ENCODE peak calls at places on chromosome 3, in four cellular contexts. K is retinal pigment epithelial cell; Q is stimulated activated naive CD4-positive, alpha-beta T cell; Z is T-helper 17 cell. H is an unnamed sample.

GRCh38 chr3:28077566-28077965 is 163.9 kb upstream of the CMC1 start:
- DNase-seq in K (peak; percentile 34), Q (no peak), Z (no peak), H (peak; percentile 15)

GRCh38 chr3:24686764-24687163 is 192.1 kb upstream of the THRB start:
- DNase-seq in K (no peak), Q (no peak), Z (no peak), H (peak; percentile 28)

GRCh38 chr3:56988874-56989433 is 71.5 kb upstream of the SPATA12 start:
- DNase-seq in K (peak; percentile 63), Q (peak; percentile 55), Z (peak; percentile 60), H (peak; percentile 51)

GRCh38 chr3:190009621-190010020 is 111.1 kb downstream of the P3H2 start:
- DNase-seq in K (no peak), Q (no peak), Z (no peak), H (no peak)

GRCh38 chr3:73056365-73057150 is 4.9 kb upstream of the EBLN2 start:
- DNase-seq in K (no peak), Q (no peak), Z (no peak), H (no peak)

GRCh38 chr3:25567806-25568524 is 96.7 kb downstream of the TOP2B start:
- DNase-seq in K (no peak), Q (no peak), Z (no peak), H (no peak)

GRCh38 chr3:36155515-36155914 is 224.8 kb upstream of the STAC start:
- DNase-seq in K (no peak), Q (no peak), Z (no peak), H (no peak)

GRCh38 chr3:107557743-107558142 is 35.0 kb downstream of the BBX start:
- DNase-seq in K (no peak), Q (no peak), Z (no peak), H (no peak)

GRCh38 chr3:46280105-46280797 is 38.0 kb downstream of the CCR3 start:
- DNase-seq in K (peak; percentile 48), Q (no peak), Z (no peak), H (no peak)

GRCh38 chr3:40780801-40781406 is 256.1 kb downstream of the ZNF621 start:
- DNase-seq in K (no peak), Q (no peak), Z (no peak), H (no peak)

GRCh38 chr3:127038923-127039581 is 56.1 kb downstream of the PLXNA1 start:
- DNase-seq in K (no peak), Q (no peak), Z (no peak), H (no peak)

GRCh38 chr3:189588061-189588817 is 43.0 kb upstream of the TP63 start:
- DNase-seq in K (peak; percentile 24), Q (no peak), Z (no peak), H (peak; percentile 75)

GRCh38 chr3:113140876-113141275 is 70.5 kb upstream of the BOC start:
- DNase-seq in K (no peak), Q (no peak), Z (no peak), H (no peak)

GRCh38 chr3:65402597-65402996 is 636.1 kb downstream of the MAGI1 start:
- DNase-seq in K (no peak), Q (no peak), Z (no peak), H (peak; percentile 82)

GRCh38 chr3:27568393-27568792 is 84.2 kb upstream of the SLC4A7 start:
- DNase-seq in K (no peak), Q (no peak), Z (no peak), H (peak; percentile 81)

GRCh38 chr3:117939628-117940027 is 1095.0 kb downstream of the IGSF11 start:
- DNase-seq in K (no peak), Q (no peak), Z (no peak), H (no peak)

GRCh38 chr3:67109651-67110204 is 111.6 kb downstream of the KBTBD8 start:
- DNase-seq in K (peak; percentile 22), Q (no peak), Z (no peak), H (peak; percentile 30)

GRCh38 chr3:25582242-25582641 is 82.5 kb downstream of the TOP2B start:
- DNase-seq in K (no peak), Q (no peak), Z (no peak), H (peak; percentile 87)

GRCh38 chr3:22106213-22106867 is 355.3 kb upstream of the ZNF385D start:
- DNase-seq in K (no peak), Q (no peak), Z (no peak), H (no peak)

GRCh38 chr3:29705906-29706507 is 425.1 kb downstream of the RBMS3 start:
- DNase-seq in K (no peak), Q (no peak), Z (no peak), H (no peak)

GRCh38 chr3:141793476-141794260 is 30.5 kb downstream of the GRK7 start:
- DNase-seq in K (no peak), Q (no peak), Z (no peak), H (no peak)

GRCh38 chr3:189121088-189121487 is 50.7 kb upstream of the TPRG1 start:
- DNase-seq in K (no peak), Q (no peak), Z (no peak), H (no peak)

GRCh38 chr3:123792473-123793201 is 91.5 kb downstream of the MYLK start:
- DNase-seq in K (no peak), Q (no peak), Z (no peak), H (no peak)

GRCh38 chr3:143529018-143529478 is 319.2 kb downstream of the SLC9A9 start:
- DNase-seq in K (no peak), Q (peak; percentile 12), Z (no peak), H (no peak)

GRCh38 chr3:396293-396692 is 199.7 kb downstream of the CHL1 start:
- DNase-seq in K (no peak), Q (no peak), Z (no peak), H (no peak)

GRCh38 chr3:72665701-72666443 is 182.4 kb downstream of the SHQ1 start:
- DNase-seq in K (no peak), Q (peak; percentile 45), Z (peak; percentile 24), H (no peak)

GRCh38 chr3:39216176-39216790 is 23.9 kb upstream of the XIRP1 start:
- DNase-seq in K (no peak), Q (no peak), Z (no peak), H (no peak)

GRCh38 chr3:188641076-188641475 is 487.1 kb downstream of the LPP start:
- DNase-seq in K (no peak), Q (no peak), Z (no peak), H (no peak)

GRCh38 chr3:88075497-88075896 is 16.4 kb downstream of the ZNF654 start:
- DNase-seq in K (no peak), Q (no peak), Z (no peak), H (no peak)

GRCh38 chr3:147162743-147163142 is 243.6 kb downstream of the ZIC4 start:
- DNase-seq in K (no peak), Q (no peak), Z (no peak), H (no peak)

GRCh38 chr3:15384510-15385237 is 42.7 kb downstream of the METTL6 start:
- DNase-seq in K (no peak), Q (no peak), Z (no peak), H (no peak)

GRCh38 chr3:117105650-117106049 is 396.1 kb downstream of the TUSC7 start:
- DNase-seq in K (no peak), Q (no peak), Z (no peak), H (no peak)

GRCh38 chr3:137770821-137771399 is 6.8 kb downstream of the SOX14 start:
- DNase-seq in K (no peak), Q (no peak), Z (no peak), H (no peak)

GRCh38 chr3:5505163-5505562 is 317.7 kb downstream of the EDEM1 start:
- DNase-seq in K (no peak), Q (no peak), Z (no peak), H (no peak)